ENCODE peak calls at places on chromosomes 2 and 18, in six cellular contexts. L, R, I, Z, H and S are unnamed samples.

GRCh38 chr2:210020138-210020537 is 17.7 kb downstream of the RPE start:
- DNase-seq in L (no peak), R (no peak), I (no peak), Z (no peak), H (no peak), S (no peak)

GRCh38 chr2:181742908-181743722 is 62.8 kb upstream of the NEUROD1 start:
- DNase-seq in L (no peak), R (no peak), I (no peak), Z (peak), H (peak), S (peak)

GRCh38 chr18:13710460-13710859 is 15.9 kb downstream of the FAM210A start:
- DNase-seq in L (no peak), R (no peak), I (no peak), Z (peak), H (no peak), S (no peak)

GRCh38 chr2:38074047-38074774 is 1.7 kb downstream of the CYP1B1 start:
- DNase-seq in L (no peak), R (peak), I (no peak), Z (no peak), H (no peak), S (no peak)

GRCh38 chr18:39485696-39486095 is 1920.1 kb upstream of the CELF4 start:
- DNase-seq in L (no peak), R (no peak), I (no peak), Z (peak), H (no peak), S (no peak)

GRCh38 chr18:44805643-44806042 is 125.0 kb downstream of the SETBP1 start:
- DNase-seq in L (no peak), R (no peak), I (no peak), Z (no peak), H (no peak), S (no peak)

GRCh38 chr2:43332653-43333052 is 106.2 kb upstream of the ZFP36L2 start:
- DNase-seq in L (no peak), R (no peak), I (no peak), Z (no peak), H (no peak), S (no peak)

GRCh38 chr2:135985826-135986393 is 484 bp upstream of the DARS1 start:
- DNase-seq in L (no peak), R (no peak), I (peak), Z (no peak), H (no peak), S (no peak)

GRCh38 chr2:10497797-10498251 is 49.7 kb upstream of the ODC1 start:
- DNase-seq in L (peak), R (no peak), I (peak), Z (peak), H (no peak), S (no peak)

GRCh38 chr2:153871231-153872221 is at the start of gene GALNT13:
- DNase-seq in L (peak), R (peak), I (no peak), Z (peak), H (peak), S (peak)

GRCh38 chr2:121185571-121186074 is 99.4 kb downstream of the TFCP2L1 start:
- DNase-seq in L (no peak), R (no peak), I (no peak), Z (peak), H (no peak), S (no peak)

GRCh38 chr18:75896865-75897264 is 469.4 kb upstream of the SMIM21 start:
- DNase-seq in L (no peak), R (no peak), I (no peak), Z (peak), H (no peak), S (peak)

GRCh38 chr2:120768112-120769048 is 32.7 kb downstream of the GLI2 start:
- DNase-seq in L (no peak), R (peak), I (no peak), Z (no peak), H (peak), S (no peak)